ENCODE peak calls at places on chromosomes 3 and 15, in seven cellular contexts. One of them, this sample, is unnamed.

GRCh38 chr15:77753238-77753873 is 120.6 kb upstream of the LINGO1 start:
- DNase-seq in tibial artery: no peak
- DNase-seq in left lung: no peak
- DNase-seq in prostate gland: no peak
- DNase-seq in endothelial cell: peak
- DNase-seq in CD8-positive, alpha-beta T cell: no peak
- DNase-seq in choroid plexus epithelial cell: peak
- DNase-seq in this sample: no peak

GRCh38 chr3:34185301-34185700 is 386.9 kb downstream of the PDCD6IP start:
- DNase-seq in left lung: no peak
- DNase-seq in prostate gland: no peak
- DNase-seq in CD8-positive, alpha-beta T cell: no peak
- DNase-seq in choroid plexus epithelial cell: no peak
- DNase-seq in tibial artery: no peak
- DNase-seq in endothelial cell: no peak
- DNase-seq in this sample: no peak

GRCh38 chr15:29548006-29548405 is 274.3 kb downstream of the TJP1 start:
- DNase-seq in endothelial cell: no peak
- DNase-seq in prostate gland: no peak
- DNase-seq in tibial artery: no peak
- DNase-seq in left lung: no peak
- DNase-seq in choroid plexus epithelial cell: no peak
- DNase-seq in CD8-positive, alpha-beta T cell: no peak
- DNase-seq in this sample: no peak

GRCh38 chr15:37810381-37810780 is 124.1 kb upstream of the TMCO5A start:
- DNase-seq in left lung: no peak
- DNase-seq in prostate gland: no peak
- DNase-seq in CD8-positive, alpha-beta T cell: no peak
- DNase-seq in tibial artery: no peak
- DNase-seq in choroid plexus epithelial cell: no peak
- DNase-seq in endothelial cell: no peak
- DNase-seq in this sample: no peak

GRCh38 chr15:100252359-100252758 is 89.4 kb downstream of the ADAMTS17 start:
- DNase-seq in endothelial cell: no peak
- DNase-seq in choroid plexus epithelial cell: no peak
- DNase-seq in tibial artery: peak
- DNase-seq in CD8-positive, alpha-beta T cell: no peak
- DNase-seq in left lung: no peak
- DNase-seq in prostate gland: no peak
- DNase-seq in this sample: no peak

GRCh38 chr15:81254277-81255265 is 57.9 kb downstream of the IL16 start:
- DNase-seq in choroid plexus epithelial cell: peak
- DNase-seq in left lung: no peak
- DNase-seq in CD8-positive, alpha-beta T cell: no peak
- DNase-seq in prostate gland: no peak
- DNase-seq in endothelial cell: no peak
- DNase-seq in tibial artery: no peak
- DNase-seq in this sample: no peak

GRCh38 chr15:77546050-77546501 is 86.6 kb downstream of the LINGO1 start:
- DNase-seq in prostate gland: no peak
- DNase-seq in left lung: no peak
- DNase-seq in endothelial cell: no peak
- DNase-seq in choroid plexus epithelial cell: peak
- DNase-seq in tibial artery: no peak
- DNase-seq in CD8-positive, alpha-beta T cell: no peak
- DNase-seq in this sample: no peak

GRCh38 chr15:63403254-63403945 is 21.8 kb upstream of the CA12 start:
- DNase-seq in CD8-positive, alpha-beta T cell: no peak
- DNase-seq in tibial artery: no peak
- DNase-seq in left lung: no peak
- DNase-seq in prostate gland: peak
- DNase-seq in endothelial cell: no peak
- DNase-seq in choroid plexus epithelial cell: no peak
- DNase-seq in this sample: no peak

GRCh38 chr3:149042766-149043386 is 43.5 kb downstream of the HLTF start:
- DNase-seq in choroid plexus epithelial cell: peak
- DNase-seq in left lung: no peak
- DNase-seq in tibial artery: no peak
- DNase-seq in prostate gland: no peak
- DNase-seq in endothelial cell: no peak
- DNase-seq in CD8-positive, alpha-beta T cell: no peak
- DNase-seq in this sample: no peak

GRCh38 chr15:82535566-82536408 is 4.5 kb downstream of the RPS17 start:
- DNase-seq in prostate gland: no peak
- DNase-seq in choroid plexus epithelial cell: no peak
- DNase-seq in endothelial cell: no peak
- DNase-seq in CD8-positive, alpha-beta T cell: no peak
- DNase-seq in left lung: no peak
- DNase-seq in tibial artery: no peak
- DNase-seq in this sample: no peak

GRCh38 chr3:117531078-117531477 is 821.5 kb downstream of the TUSC7 start:
- DNase-seq in endothelial cell: no peak
- DNase-seq in left lung: no peak
- DNase-seq in CD8-positive, alpha-beta T cell: no peak
- DNase-seq in prostate gland: no peak
- DNase-seq in choroid plexus epithelial cell: no peak
- DNase-seq in tibial artery: no peak
- DNase-seq in this sample: no peak

GRCh38 chr3:8441969-8442559 is 59.6 kb upstream of the LMCD1 start:
- DNase-seq in CD8-positive, alpha-beta T cell: no peak
- DNase-seq in tibial artery: no peak
- DNase-seq in endothelial cell: peak
- DNase-seq in choroid plexus epithelial cell: peak
- DNase-seq in left lung: no peak
- DNase-seq in prostate gland: peak
- DNase-seq in this sample: no peak

GRCh38 chr3:16350041-16350952 is 85.3 kb downstream of the OXNAD1 start:
- DNase-seq in prostate gland: no peak
- DNase-seq in tibial artery: no peak
- DNase-seq in CD8-positive, alpha-beta T cell: no peak
- DNase-seq in endothelial cell: no peak
- DNase-seq in left lung: no peak
- DNase-seq in choroid plexus epithelial cell: peak
- DNase-seq in this sample: no peak

GRCh38 chr3:43290961-43291360 is 4.6 kb downstream of the SNRK start:
- DNase-seq in prostate gland: no peak
- DNase-seq in endothelial cell: no peak
- DNase-seq in CD8-positive, alpha-beta T cell: no peak
- DNase-seq in tibial artery: no peak
- DNase-seq in choroid plexus epithelial cell: peak
- DNase-seq in left lung: no peak
- DNase-seq in this sample: no peak

GRCh38 chr3:166123576-166123975 is 286.4 kb upstream of the BCHE start:
- DNase-seq in CD8-positive, alpha-beta T cell: no peak
- DNase-seq in left lung: no peak
- DNase-seq in choroid plexus epithelial cell: no peak
- DNase-seq in prostate gland: no peak
- DNase-seq in tibial artery: no peak
- DNase-seq in endothelial cell: no peak
- DNase-seq in this sample: no peak

GRCh38 chr3:160390554-160391138 is 8.4 kb downstream of the IFT80 start:
- DNase-seq in CD8-positive, alpha-beta T cell: no peak
- DNase-seq in endothelial cell: no peak
- DNase-seq in left lung: no peak
- DNase-seq in prostate gland: no peak
- DNase-seq in tibial artery: no peak
- DNase-seq in choroid plexus epithelial cell: no peak
- DNase-seq in this sample: no peak

GRCh38 chr3:41489205-41489604 is 289.9 kb downstream of the CTNNB1 start:
- DNase-seq in left lung: no peak
- DNase-seq in endothelial cell: no peak
- DNase-seq in tibial artery: no peak
- DNase-seq in prostate gland: no peak
- DNase-seq in choroid plexus epithelial cell: no peak
- DNase-seq in CD8-positive, alpha-beta T cell: no peak
- DNase-seq in this sample: no peak

GRCh38 chr3:25457642-25458419 is 29.8 kb downstream of the RARB start:
- DNase-seq in choroid plexus epithelial cell: peak
- DNase-seq in prostate gland: no peak
- DNase-seq in endothelial cell: no peak
- DNase-seq in left lung: no peak
- DNase-seq in CD8-positive, alpha-beta T cell: no peak
- DNase-seq in tibial artery: no peak
- DNase-seq in this sample: no peak

GRCh38 chr15:47844437-47844836 is 127.1 kb downstream of the SEMA6D start:
- DNase-seq in CD8-positive, alpha-beta T cell: no peak
- DNase-seq in endothelial cell: no peak
- DNase-seq in left lung: no peak
- DNase-seq in tibial artery: no peak
- DNase-seq in prostate gland: no peak
- DNase-seq in choroid plexus epithelial cell: no peak
- DNase-seq in this sample: no peak

DNA sequence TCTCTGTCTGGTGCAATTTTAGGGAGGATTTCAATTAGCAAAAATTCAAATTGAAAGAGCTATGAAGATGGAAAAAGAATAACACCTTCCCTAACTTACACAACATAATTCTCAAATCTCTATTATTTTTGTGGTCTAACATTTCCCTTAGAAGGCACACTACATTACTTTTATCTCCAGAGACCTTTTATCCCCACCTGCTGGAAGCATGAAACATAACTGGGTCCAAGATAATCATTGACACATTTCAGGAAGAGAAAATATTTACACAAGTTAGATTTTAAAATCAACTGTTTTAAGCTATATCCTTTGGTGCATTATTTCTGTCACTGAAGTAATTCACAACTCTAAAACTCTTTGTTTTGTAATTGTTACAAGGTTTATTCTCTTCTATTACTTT is 779.5 kb downstream of the ROBO1 start:
- DNase-seq in endothelial cell: no peak
- DNase-seq in choroid plexus epithelial cell: peak
- DNase-seq in CD8-positive, alpha-beta T cell: no peak
- DNase-seq in prostate gland: no peak
- DNase-seq in tibial artery: no peak
- DNase-seq in left lung: no peak
- DNase-seq in this sample: no peak
- TF ChIP-seq CTCF in endothelial cell: peak
- TF ChIP-seq CTCF in choroid plexus epithelial cell: peak
- TF ChIP-seq CTCF in CD8-positive, alpha-beta T cell: no peak
- TF ChIP-seq CTCF in prostate gland: no peak
- TF ChIP-seq CTCF in tibial artery: no peak
- TF ChIP-seq CTCF in left lung: no peak
- TF ChIP-seq CTCF in this sample: no peak

GRCh38 chr3:182738583-182739514 is 54.5 kb upstream of the ATP11B start:
- DNase-seq in CD8-positive, alpha-beta T cell: no peak
- DNase-seq in choroid plexus epithelial cell: no peak
- DNase-seq in left lung: no peak
- DNase-seq in endothelial cell: no peak
- DNase-seq in tibial artery: no peak
- DNase-seq in prostate gland: peak
- DNase-seq in this sample: no peak

GRCh38 chr3:182739619-182740018 is 53.7 kb upstream of the ATP11B start:
- DNase-seq in choroid plexus epithelial cell: peak
- DNase-seq in prostate gland: no peak
- DNase-seq in tibial artery: no peak
- DNase-seq in endothelial cell: no peak
- DNase-seq in left lung: no peak
- DNase-seq in CD8-positive, alpha-beta T cell: no peak
- DNase-seq in this sample: no peak

GRCh38 chr3:182735672-182736071 is 57.6 kb upstream of the ATP11B start:
- DNase-seq in left lung: no peak
- DNase-seq in prostate gland: no peak
- DNase-seq in choroid plexus epithelial cell: peak
- DNase-seq in endothelial cell: no peak
- DNase-seq in CD8-positive, alpha-beta T cell: no peak
- DNase-seq in tibial artery: no peak
- DNase-seq in this sample: no peak

GRCh38 chr3:182740710-182741109 is 52.6 kb upstream of the ATP11B start:
- DNase-seq in CD8-positive, alpha-beta T cell: no peak
- DNase-seq in prostate gland: no peak
- DNase-seq in endothelial cell: no peak
- DNase-seq in tibial artery: no peak
- DNase-seq in choroid plexus epithelial cell: no peak
- DNase-seq in left lung: no peak
- DNase-seq in this sample: no peak

DNA sequence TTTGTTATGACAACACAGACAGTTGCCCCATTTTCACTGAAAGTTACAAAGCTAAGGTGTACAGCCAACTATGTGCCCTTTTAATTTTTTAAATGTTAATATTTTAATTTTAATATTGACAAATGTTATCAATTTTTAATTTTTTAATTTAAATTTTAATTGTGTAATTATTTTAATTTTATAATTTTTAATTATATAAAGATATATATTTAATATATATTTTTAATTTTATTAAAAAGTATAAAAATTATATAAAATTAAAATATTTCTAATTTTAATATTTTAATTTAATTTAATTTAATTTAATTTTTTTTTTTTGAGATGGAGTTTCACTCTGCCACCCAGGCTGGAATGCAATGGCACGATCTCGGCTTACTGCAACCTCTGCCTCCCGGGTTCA is 52.1 kb upstream of the ATP11B start:
- DNase-seq in CD8-positive, alpha-beta T cell: no peak
- DNase-seq in prostate gland: no peak
- DNase-seq in choroid plexus epithelial cell: no peak
- DNase-seq in endothelial cell: no peak
- DNase-seq in tibial artery: no peak
- DNase-seq in left lung: no peak
- DNase-seq in this sample: no peak
- TF ChIP-seq CTCF in CD8-positive, alpha-beta T cell: no peak
- TF ChIP-seq CTCF in prostate gland: no peak
- TF ChIP-seq CTCF in choroid plexus epithelial cell: no peak
- TF ChIP-seq CTCF in endothelial cell: no peak
- TF ChIP-seq CTCF in tibial artery: no peak
- TF ChIP-seq CTCF in left lung: no peak
- TF ChIP-seq CTCF in this sample: no peak

DNA sequence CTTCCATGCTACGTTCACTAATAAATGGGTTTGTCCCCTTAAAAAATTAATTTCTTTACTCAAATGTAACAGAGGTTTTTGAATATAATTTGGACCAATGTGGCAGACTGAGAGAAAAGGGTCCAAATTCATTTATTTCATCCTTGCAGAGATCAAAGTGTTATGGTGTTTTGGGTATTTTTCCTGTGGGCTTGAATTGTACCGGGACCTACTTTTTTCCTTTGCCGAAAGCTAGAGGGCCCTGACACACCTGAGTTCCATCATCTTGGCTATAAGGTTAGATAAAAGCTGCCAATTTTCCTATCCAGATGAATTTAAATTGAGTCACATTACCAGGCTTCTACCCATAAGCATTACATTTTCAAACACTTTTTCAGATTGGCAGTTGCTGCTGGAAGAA is 893 bp downstream of the CCNB2 start:
- DNase-seq in CD8-positive, alpha-beta T cell: no peak
- DNase-seq in tibial artery: no peak
- DNase-seq in endothelial cell: no peak
- DNase-seq in choroid plexus epithelial cell: no peak
- DNase-seq in left lung: no peak
- DNase-seq in prostate gland: no peak
- DNase-seq in this sample: no peak
- TF ChIP-seq CTCF in CD8-positive, alpha-beta T cell: no peak
- TF ChIP-seq CTCF in tibial artery: no peak
- TF ChIP-seq CTCF in endothelial cell: no peak
- TF ChIP-seq CTCF in choroid plexus epithelial cell: peak
- TF ChIP-seq CTCF in left lung: no peak
- TF ChIP-seq CTCF in prostate gland: no peak
- TF ChIP-seq CTCF in this sample: no peak

DNA sequence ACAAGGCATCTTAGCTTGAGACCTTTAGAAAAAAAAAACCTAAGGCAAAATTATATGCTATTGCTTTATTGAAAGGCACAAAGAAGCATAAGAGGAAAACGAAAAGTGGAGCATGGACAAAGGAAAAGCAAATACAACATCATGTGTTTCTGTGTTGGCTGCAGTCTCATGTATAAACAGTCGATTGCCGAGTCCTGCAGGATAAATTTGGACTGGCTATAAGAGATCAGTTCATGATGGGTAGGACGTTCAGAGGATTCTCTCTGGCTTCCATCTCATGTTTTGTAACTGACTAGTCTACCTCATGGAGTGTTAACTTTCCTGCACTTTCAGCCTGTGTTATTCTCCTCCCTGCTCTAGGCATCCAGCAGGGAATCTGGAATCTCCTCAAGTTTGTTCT is 21.9 kb upstream of the CCDC50 start:
- DNase-seq in tibial artery: no peak
- DNase-seq in prostate gland: no peak
- DNase-seq in endothelial cell: no peak
- DNase-seq in choroid plexus epithelial cell: no peak
- DNase-seq in left lung: no peak
- DNase-seq in CD8-positive, alpha-beta T cell: no peak
- DNase-seq in this sample: no peak
- TF ChIP-seq CTCF in tibial artery: no peak
- TF ChIP-seq CTCF in prostate gland: no peak
- TF ChIP-seq CTCF in endothelial cell: no peak
- TF ChIP-seq CTCF in choroid plexus epithelial cell: no peak
- TF ChIP-seq CTCF in left lung: no peak
- TF ChIP-seq CTCF in CD8-positive, alpha-beta T cell: no peak
- TF ChIP-seq CTCF in this sample: no peak